ENCODE peak calls at places on chromosomes 1 and 21, in seven cellular contexts. W is B cell; E is psoas muscle; P is HFFc6; R is K562; X is CD4-positive, alpha-beta T cell; H is foreskin keratinocyte. Q is an unnamed sample.

GRCh38 chr1:16371725-16372124 is 4.7 kb downstream of the SZRD1 start:
- DNase-seq in X (no peak), W (no peak), H (no peak), R (no peak), P (no peak), E (no peak), Q (peak; percentile 24)

GRCh38 chr1:243882276-243882675 is 32.2 kb upstream of the AKT3 start:
- DNase-seq in P (peak; percentile 52), X (no peak), R (peak; percentile 20), H (no peak), W (no peak), E (no peak), Q (peak; percentile 31)

GRCh38 chr21:43718872-43719747 is at the start of gene PDXK:
- DNase-seq in W (peak; percentile 95), X (peak; percentile 62), R (peak; percentile 96), H (no peak), E (peak; percentile 91), P (peak; percentile 67), Q (no peak)

GRCh38 chr1:62286778-62287224 is 32.4 kb downstream of the KANK4 start:
- DNase-seq in R (no peak), E (no peak), X (no peak), W (no peak), P (no peak), H (no peak), Q (no peak)

GRCh38 chr1:164588388-164589341 is 29.7 kb downstream of the PBX1 start:
- DNase-seq in W (no peak), X (no peak), H (no peak), E (peak; percentile 81), P (no peak), R (no peak), Q (peak; percentile 57)

GRCh38 chr1:109198745-109199144 is 15.0 kb upstream of the SARS1 start:
- DNase-seq in E (no peak), X (no peak), R (no peak), P (peak; percentile 30), H (no peak), W (no peak), Q (no peak)

GRCh38 chr21:36005018-36005417 is 55.3 kb downstream of the SETD4 start:
- DNase-seq in X (no peak), W (no peak), H (no peak), P (no peak), R (peak; percentile 33), E (no peak), Q (no peak)

GRCh38 chr1:112196731-112197130 is 199.3 kb upstream of the CTTNBP2NL start:
- DNase-seq in P (no peak), R (no peak), W (no peak), X (no peak), H (no peak), E (no peak), Q (no peak)

GRCh38 chr21:36477001-36477400 is 2.9 kb downstream of the CLDN14 start:
- DNase-seq in P (no peak), W (no peak), E (no peak), R (no peak), H (no peak), X (no peak), Q (no peak)

GRCh38 chr1:35935436-35935835 is 4.5 kb downstream of the AGO3 start:
- DNase-seq in P (no peak), R (peak; percentile 35), H (no peak), W (no peak), E (no peak), X (no peak), Q (no peak)

GRCh38 chr1:177122869-177123268 is 41.6 kb downstream of the ASTN1 start:
- DNase-seq in E (no peak), W (no peak), X (no peak), H (no peak), P (no peak), R (no peak), Q (no peak)

GRCh38 chr1:228830185-228830953 is 95.1 kb downstream of the RHOU start:
- DNase-seq in P (no peak), E (no peak), X (no peak), H (no peak), W (no peak), R (no peak), Q (no peak)

GRCh38 chr1:84693774-84694173 is 3.5 kb upstream of the SSX2IP start:
- DNase-seq in E (no peak), P (no peak), R (no peak), H (no peak), X (no peak), W (no peak), Q (no peak)

GRCh38 chr1:151867785-151868403 is 14.4 kb upstream of the THEM5 start:
- DNase-seq in E (no peak), W (no peak), H (peak; percentile 61), P (peak; percentile 55), R (no peak), X (no peak), Q (no peak)

GRCh38 chr1:35915693-35916092 is 15.2 kb upstream of the AGO3 start:
- DNase-seq in W (no peak), R (no peak), P (peak; percentile 11), E (no peak), X (no peak), H (no peak), Q (no peak)

GRCh38 chr21:15775981-15776380 is 46.2 kb downstream of the USP25 start:
- DNase-seq in X (no peak), R (no peak), E (no peak), H (peak; percentile 67), P (peak; percentile 91), W (no peak), Q (peak; percentile 17)

GRCh38 chr1:62092126-62092525 is 102.5 kb upstream of the L1TD1 start:
- DNase-seq in H (no peak), P (no peak), E (no peak), W (no peak), X (no peak), R (no peak), Q (no peak)

GRCh38 chr1:79042117-79042516 is 35.6 kb upstream of the ADGRL4 start:
- DNase-seq in X (no peak), P (peak; percentile 60), E (no peak), H (peak; percentile 52), W (no peak), R (no peak), Q (peak; percentile 30)

GRCh38 chr1:116987256-116987555 is 14.4 kb upstream of the CD101 start:
- DNase-seq in P (no peak), H (no peak), E (no peak), R (no peak), W (no peak), X (peak; percentile 69), Q (no peak)

GRCh38 chr1:153447498-153448170 is 12.8 kb downstream of the S100A7 start:
- DNase-seq in R (no peak), E (no peak), P (peak; percentile 77), X (no peak), H (peak; percentile 38), W (no peak), Q (peak; percentile 66)

GRCh38 chr1:38835230-38835827 is 24.2 kb downstream of the RRAGC start:
- DNase-seq in E (no peak), P (peak; percentile 81), X (no peak), H (peak; percentile 54), R (peak; percentile 71), W (peak; percentile 55), Q (peak; percentile 67)

GRCh38 chr1:1179339-1179982 is 5.8 kb downstream of the TTLL10 start:
- DNase-seq in W (peak; percentile 48), E (no peak), P (no peak), X (no peak), R (no peak), H (no peak), Q (no peak)

GRCh38 chr1:8394456-8395321 is 76.8 kb downstream of the SLC45A1 start:
- DNase-seq in X (no peak), R (no peak), P (peak; percentile 94), H (peak; percentile 67), E (no peak), W (no peak), Q (peak; percentile 76)

GRCh38 chr1:189524501-189524900 is 953.2 kb downstream of the BRINP3 start:
- DNase-seq in R (no peak), H (no peak), X (no peak), E (no peak), W (no peak), P (no peak), Q (no peak)

GRCh38 chr1:228511539-228512445 is 24.6 kb downstream of the RNF187 start:
- DNase-seq in R (no peak), P (no peak), E (no peak), X (no peak), H (no peak), W (no peak), Q (no peak)

DNA sequence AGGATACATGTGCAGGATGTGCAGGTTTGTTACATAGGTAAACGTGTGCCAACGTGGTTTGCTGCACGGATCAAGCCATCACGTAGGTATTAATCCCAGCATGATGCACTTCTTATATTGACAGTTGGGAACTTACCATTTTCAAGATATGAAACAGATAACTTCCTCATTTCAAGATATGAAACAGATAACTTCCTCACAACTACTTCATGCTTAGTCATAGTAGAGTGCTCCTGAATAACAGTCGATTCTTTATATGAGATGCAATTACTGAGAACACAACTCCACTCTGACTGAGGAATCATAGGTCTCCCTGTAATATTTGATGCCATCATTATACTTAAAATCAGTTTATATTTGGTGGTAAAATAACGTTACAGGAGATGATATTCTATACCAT is 1124.3 kb downstream of the AMY1C start:
- DNase-seq in W (no peak), P (no peak), X (no peak), R (no peak), H (no peak), E (no peak), Q (no peak)
- TF ChIP-seq CTCF in W (no peak), P (no peak), X (no peak), R (no peak), H (no peak), E (no peak), Q (no peak)

GRCh38 chr1:30356839-30357238 is 366.5 kb downstream of the MATN1 start:
- DNase-seq in E (no peak), X (no peak), H (no peak), P (no peak), W (no peak), R (no peak), Q (no peak)

GRCh38 chr1:30354410-30354809 is 369.0 kb downstream of the MATN1 start:
- DNase-seq in R (no peak), X (no peak), H (no peak), P (no peak), W (no peak), E (no peak), Q (no peak)

GRCh38 chr1:30358510-30358909 is 364.9 kb downstream of the MATN1 start:
- DNase-seq in R (no peak), E (no peak), P (no peak), X (no peak), H (no peak), W (no peak), Q (no peak)

GRCh38 chr1:30348147-30348546 is 375.2 kb downstream of the MATN1 start:
- DNase-seq in P (no peak), E (no peak), W (no peak), X (no peak), R (no peak), H (no peak), Q (no peak)

GRCh38 chr1:30353637-30354036 is 369.7 kb downstream of the MATN1 start:
- DNase-seq in R (no peak), W (no peak), X (no peak), H (no peak), E (no peak), P (no peak), Q (no peak)
- TF ChIP-seq CTCF in R (peak; percentile 33), W (no peak), X (no peak), H (peak; percentile 58), E (peak; percentile 22), P (peak; percentile 31), Q (peak; percentile 32)

GRCh38 chr1:181423301-181423918 is 59.9 kb upstream of the CACNA1E start:
- DNase-seq in E (no peak), P (peak; percentile 53), H (peak; percentile 31), X (peak; percentile 15), R (peak; percentile 38), W (no peak), Q (no peak)
- TF ChIP-seq CTCF in E (peak; percentile 19), P (peak; percentile 66), H (peak; percentile 56), X (peak; percentile 69), R (peak; percentile 46), W (no peak), Q (peak; percentile 35)

GRCh38 chr1:9590945-9591668 is 2.4 kb downstream of the TMEM201 start:
- DNase-seq in X (no peak), W (peak; percentile 49), E (peak; percentile 52), P (no peak), H (no peak), R (no peak), Q (no peak)
- TF ChIP-seq CTCF in X (no peak), W (no peak), E (no peak), P (no peak), H (no peak), R (no peak), Q (no peak)

Q was measured in HFF-Myc.